ENCODE peak calls at places on chromosomes 16 and 17, in eight cellular contexts. One of them, this sample, is unnamed.

GRCh38 chr17:40922239-40922638 is 15.2 kb downstream of the KRT23 start:
- DNase-seq in HEK293T: no peak
- DNase-seq in left cardiac atrium: peak
- DNase-seq in C1 segment of cervical spinal cord: no peak
- DNase-seq in T-helper 2 cell: no peak
- DNase-seq in hypothalamus: peak
- DNase-seq in activated naive CD4-positive, alpha-beta T cell treated with Interleukin-2 at 50 U/mL for 16 hours: no peak
- DNase-seq in AML-193: peak
- DNase-seq in this sample: peak

GRCh38 chr17:43791589-43791988 is 11.4 kb downstream of the CFAP97D1 start:
- DNase-seq in C1 segment of cervical spinal cord: no peak
- DNase-seq in activated naive CD4-positive, alpha-beta T cell treated with Interleukin-2 at 50 U/mL for 16 hours: no peak
- DNase-seq in hypothalamus: no peak
- DNase-seq in HEK293T: peak
- DNase-seq in AML-193: peak
- DNase-seq in left cardiac atrium: no peak
- DNase-seq in T-helper 2 cell: no peak
- DNase-seq in this sample: peak

GRCh38 chr17:57988301-57989010 is 402 bp upstream of the VEZF1 start:
- DNase-seq in left cardiac atrium: peak
- DNase-seq in C1 segment of cervical spinal cord: no peak
- DNase-seq in AML-193: peak
- DNase-seq in T-helper 2 cell: peak
- DNase-seq in HEK293T: peak
- DNase-seq in hypothalamus: peak
- DNase-seq in activated naive CD4-positive, alpha-beta T cell treated with Interleukin-2 at 50 U/mL for 16 hours: no peak
- DNase-seq in this sample: peak

GRCh38 chr16:3012828-3013420 is at the start of gene CLDN9:
- DNase-seq in C1 segment of cervical spinal cord: no peak
- DNase-seq in HEK293T: no peak
- DNase-seq in left cardiac atrium: no peak
- DNase-seq in hypothalamus: no peak
- DNase-seq in AML-193: no peak
- DNase-seq in T-helper 2 cell: no peak
- DNase-seq in activated naive CD4-positive, alpha-beta T cell treated with Interleukin-2 at 50 U/mL for 16 hours: no peak
- DNase-seq in this sample: no peak

GRCh38 chr16:1069154-1069553 is 3.4 kb upstream of the SSTR5 start:
- DNase-seq in T-helper 2 cell: no peak
- DNase-seq in activated naive CD4-positive, alpha-beta T cell treated with Interleukin-2 at 50 U/mL for 16 hours: no peak
- DNase-seq in AML-193: no peak
- DNase-seq in left cardiac atrium: no peak
- DNase-seq in C1 segment of cervical spinal cord: no peak
- DNase-seq in HEK293T: peak
- DNase-seq in hypothalamus: no peak
- DNase-seq in this sample: no peak

GRCh38 chr16:72285324-72285723 is 113.4 kb upstream of the PMFBP1 start:
- DNase-seq in left cardiac atrium: no peak
- DNase-seq in C1 segment of cervical spinal cord: no peak
- DNase-seq in hypothalamus: no peak
- DNase-seq in activated naive CD4-positive, alpha-beta T cell treated with Interleukin-2 at 50 U/mL for 16 hours: no peak
- DNase-seq in AML-193: no peak
- DNase-seq in HEK293T: no peak
- DNase-seq in T-helper 2 cell: no peak
- DNase-seq in this sample: no peak

GRCh38 chr16:17331071-17331521 is 139.7 kb downstream of the XYLT1 start:
- DNase-seq in AML-193: no peak
- DNase-seq in HEK293T: no peak
- DNase-seq in hypothalamus: no peak
- DNase-seq in C1 segment of cervical spinal cord: no peak
- DNase-seq in left cardiac atrium: peak
- DNase-seq in activated naive CD4-positive, alpha-beta T cell treated with Interleukin-2 at 50 U/mL for 16 hours: no peak
- DNase-seq in T-helper 2 cell: no peak
- DNase-seq in this sample: peak

GRCh38 chr17:57544834-57545463 is 200.2 kb downstream of the CCDC182 start:
- DNase-seq in activated naive CD4-positive, alpha-beta T cell treated with Interleukin-2 at 50 U/mL for 16 hours: no peak
- DNase-seq in left cardiac atrium: no peak
- DNase-seq in T-helper 2 cell: no peak
- DNase-seq in C1 segment of cervical spinal cord: no peak
- DNase-seq in AML-193: no peak
- DNase-seq in HEK293T: no peak
- DNase-seq in hypothalamus: no peak
- DNase-seq in this sample: no peak

GRCh38 chr17:74863420-74864296 is 4.0 kb upstream of the GRIN2C start:
- DNase-seq in C1 segment of cervical spinal cord: no peak
- DNase-seq in T-helper 2 cell: no peak
- DNase-seq in activated naive CD4-positive, alpha-beta T cell treated with Interleukin-2 at 50 U/mL for 16 hours: no peak
- DNase-seq in left cardiac atrium: no peak
- DNase-seq in AML-193: no peak
- DNase-seq in hypothalamus: no peak
- DNase-seq in HEK293T: no peak
- DNase-seq in this sample: no peak

GRCh38 chr17:1865252-1866037 is 35.6 kb downstream of the RPA1 start:
- DNase-seq in C1 segment of cervical spinal cord: no peak
- DNase-seq in T-helper 2 cell: peak
- DNase-seq in left cardiac atrium: no peak
- DNase-seq in HEK293T: peak
- DNase-seq in AML-193: peak
- DNase-seq in activated naive CD4-positive, alpha-beta T cell treated with Interleukin-2 at 50 U/mL for 16 hours: peak
- DNase-seq in hypothalamus: no peak
- DNase-seq in this sample: peak

GRCh38 chr17:83125515-83126274 is 46.3 kb downstream of the METRNL start:
- DNase-seq in activated naive CD4-positive, alpha-beta T cell treated with Interleukin-2 at 50 U/mL for 16 hours: no peak
- DNase-seq in left cardiac atrium: no peak
- DNase-seq in HEK293T: no peak
- DNase-seq in T-helper 2 cell: peak
- DNase-seq in AML-193: no peak
- DNase-seq in C1 segment of cervical spinal cord: no peak
- DNase-seq in hypothalamus: no peak
- DNase-seq in this sample: peak

GRCh38 chr17:46060461-46060860 is 61.4 kb downstream of the STH start:
- DNase-seq in left cardiac atrium: no peak
- DNase-seq in hypothalamus: no peak
- DNase-seq in activated naive CD4-positive, alpha-beta T cell treated with Interleukin-2 at 50 U/mL for 16 hours: no peak
- DNase-seq in T-helper 2 cell: no peak
- DNase-seq in HEK293T: no peak
- DNase-seq in C1 segment of cervical spinal cord: no peak
- DNase-seq in AML-193: no peak
- DNase-seq in this sample: no peak

GRCh38 chr17:33484559-33484958 is 191.5 kb upstream of the ASIC2 start:
- DNase-seq in left cardiac atrium: no peak
- DNase-seq in activated naive CD4-positive, alpha-beta T cell treated with Interleukin-2 at 50 U/mL for 16 hours: no peak
- DNase-seq in HEK293T: no peak
- DNase-seq in hypothalamus: no peak
- DNase-seq in C1 segment of cervical spinal cord: no peak
- DNase-seq in T-helper 2 cell: no peak
- DNase-seq in AML-193: no peak
- DNase-seq in this sample: no peak

GRCh38 chr17:70871180-70871818 is 702.0 kb downstream of the KCNJ2 start:
- DNase-seq in left cardiac atrium: no peak
- DNase-seq in C1 segment of cervical spinal cord: no peak
- DNase-seq in T-helper 2 cell: no peak
- DNase-seq in activated naive CD4-positive, alpha-beta T cell treated with Interleukin-2 at 50 U/mL for 16 hours: no peak
- DNase-seq in AML-193: no peak
- DNase-seq in hypothalamus: no peak
- DNase-seq in HEK293T: no peak
- DNase-seq in this sample: no peak

GRCh38 chr16:27640277-27640600 is 90.3 kb downstream of the KATNIP start:
- DNase-seq in T-helper 2 cell: no peak
- DNase-seq in left cardiac atrium: no peak
- DNase-seq in hypothalamus: no peak
- DNase-seq in C1 segment of cervical spinal cord: no peak
- DNase-seq in HEK293T: no peak
- DNase-seq in AML-193: no peak
- DNase-seq in activated naive CD4-positive, alpha-beta T cell treated with Interleukin-2 at 50 U/mL for 16 hours: no peak
- DNase-seq in this sample: no peak

GRCh38 chr16:57469046-57469445 is 6.6 kb downstream of the POLR2C start:
- DNase-seq in AML-193: no peak
- DNase-seq in C1 segment of cervical spinal cord: no peak
- DNase-seq in left cardiac atrium: no peak
- DNase-seq in HEK293T: no peak
- DNase-seq in activated naive CD4-positive, alpha-beta T cell treated with Interleukin-2 at 50 U/mL for 16 hours: no peak
- DNase-seq in hypothalamus: no peak
- DNase-seq in T-helper 2 cell: no peak
- DNase-seq in this sample: no peak

GRCh38 chr17:74935048-74935447 is 650 bp upstream of the OTOP3 start:
- DNase-seq in activated naive CD4-positive, alpha-beta T cell treated with Interleukin-2 at 50 U/mL for 16 hours: no peak
- DNase-seq in HEK293T: no peak
- DNase-seq in T-helper 2 cell: no peak
- DNase-seq in C1 segment of cervical spinal cord: no peak
- DNase-seq in hypothalamus: no peak
- DNase-seq in left cardiac atrium: no peak
- DNase-seq in AML-193: no peak
- DNase-seq in this sample: no peak

GRCh38 chr16:51710930-51711563 is 560.0 kb upstream of the SALL1 start:
- DNase-seq in T-helper 2 cell: no peak
- DNase-seq in hypothalamus: no peak
- DNase-seq in C1 segment of cervical spinal cord: no peak
- DNase-seq in HEK293T: no peak
- DNase-seq in AML-193: no peak
- DNase-seq in activated naive CD4-positive, alpha-beta T cell treated with Interleukin-2 at 50 U/mL for 16 hours: no peak
- DNase-seq in left cardiac atrium: no peak
- DNase-seq in this sample: no peak

GRCh38 chr16:89187337-89188063 is 12.8 kb downstream of the SLC22A31 start:
- DNase-seq in left cardiac atrium: peak
- DNase-seq in HEK293T: no peak
- DNase-seq in C1 segment of cervical spinal cord: no peak
- DNase-seq in activated naive CD4-positive, alpha-beta T cell treated with Interleukin-2 at 50 U/mL for 16 hours: peak
- DNase-seq in hypothalamus: no peak
- DNase-seq in AML-193: peak
- DNase-seq in T-helper 2 cell: peak
- DNase-seq in this sample: peak

GRCh38 chr17:17719966-17720543 is 38.8 kb downstream of the RAI1 start:
- DNase-seq in T-helper 2 cell: no peak
- DNase-seq in activated naive CD4-positive, alpha-beta T cell treated with Interleukin-2 at 50 U/mL for 16 hours: no peak
- DNase-seq in hypothalamus: no peak
- DNase-seq in AML-193: no peak
- DNase-seq in HEK293T: no peak
- DNase-seq in left cardiac atrium: no peak
- DNase-seq in C1 segment of cervical spinal cord: no peak
- DNase-seq in this sample: no peak

GRCh38 chr17:15350777-15351486 is 9.5 kb upstream of the TEKT3 start:
- DNase-seq in C1 segment of cervical spinal cord: no peak
- DNase-seq in hypothalamus: no peak
- DNase-seq in left cardiac atrium: no peak
- DNase-seq in AML-193: no peak
- DNase-seq in T-helper 2 cell: no peak
- DNase-seq in activated naive CD4-positive, alpha-beta T cell treated with Interleukin-2 at 50 U/mL for 16 hours: no peak
- DNase-seq in HEK293T: no peak
- DNase-seq in this sample: no peak

GRCh38 chr17:78252111-78252634 is 20.7 kb downstream of the TMEM235 start:
- DNase-seq in HEK293T: no peak
- DNase-seq in hypothalamus: no peak
- DNase-seq in activated naive CD4-positive, alpha-beta T cell treated with Interleukin-2 at 50 U/mL for 16 hours: peak
- DNase-seq in C1 segment of cervical spinal cord: no peak
- DNase-seq in left cardiac atrium: peak
- DNase-seq in T-helper 2 cell: peak
- DNase-seq in AML-193: no peak
- DNase-seq in this sample: no peak

GRCh38 chr17:50719924-50720805 is 762 bp downstream of the LUC7L3 start:
- DNase-seq in left cardiac atrium: no peak
- DNase-seq in T-helper 2 cell: no peak
- DNase-seq in hypothalamus: no peak
- DNase-seq in HEK293T: no peak
- DNase-seq in AML-193: no peak
- DNase-seq in activated naive CD4-positive, alpha-beta T cell treated with Interleukin-2 at 50 U/mL for 16 hours: no peak
- DNase-seq in C1 segment of cervical spinal cord: no peak
- DNase-seq in this sample: no peak

GRCh38 chr16:74718140-74718539 is 17.5 kb upstream of the MLKL start:
- DNase-seq in activated naive CD4-positive, alpha-beta T cell treated with Interleukin-2 at 50 U/mL for 16 hours: no peak
- DNase-seq in AML-193: no peak
- DNase-seq in T-helper 2 cell: no peak
- DNase-seq in C1 segment of cervical spinal cord: no peak
- DNase-seq in left cardiac atrium: no peak
- DNase-seq in HEK293T: no peak
- DNase-seq in hypothalamus: no peak
- DNase-seq in this sample: no peak

GRCh38 chr16:3951861-3952332 is 71.4 kb upstream of the CREBBP start:
- DNase-seq in T-helper 2 cell: no peak
- DNase-seq in left cardiac atrium: no peak
- DNase-seq in C1 segment of cervical spinal cord: no peak
- DNase-seq in HEK293T: no peak
- DNase-seq in AML-193: no peak
- DNase-seq in hypothalamus: no peak
- DNase-seq in activated naive CD4-positive, alpha-beta T cell treated with Interleukin-2 at 50 U/mL for 16 hours: no peak
- DNase-seq in this sample: peak

GRCh38 chr16:56470666-56471065 is 19.3 kb downstream of the OGFOD1 start:
- DNase-seq in activated naive CD4-positive, alpha-beta T cell treated with Interleukin-2 at 50 U/mL for 16 hours: no peak
- DNase-seq in T-helper 2 cell: no peak
- DNase-seq in HEK293T: no peak
- DNase-seq in AML-193: no peak
- DNase-seq in hypothalamus: no peak
- DNase-seq in left cardiac atrium: no peak
- DNase-seq in C1 segment of cervical spinal cord: no peak
- DNase-seq in this sample: no peak

GRCh38 chr17:53420035-53420641 is 402.6 kb upstream of the KIF2B start:
- DNase-seq in C1 segment of cervical spinal cord: no peak
- DNase-seq in T-helper 2 cell: no peak
- DNase-seq in hypothalamus: no peak
- DNase-seq in AML-193: no peak
- DNase-seq in HEK293T: no peak
- DNase-seq in left cardiac atrium: no peak
- DNase-seq in activated naive CD4-positive, alpha-beta T cell treated with Interleukin-2 at 50 U/mL for 16 hours: no peak
- DNase-seq in this sample: no peak

GRCh38 chr17:57480438-57481196 is 224.3 kb downstream of the MSI2 start:
- DNase-seq in hypothalamus: no peak
- DNase-seq in left cardiac atrium: no peak
- DNase-seq in AML-193: no peak
- DNase-seq in C1 segment of cervical spinal cord: no peak
- DNase-seq in activated naive CD4-positive, alpha-beta T cell treated with Interleukin-2 at 50 U/mL for 16 hours: no peak
- DNase-seq in HEK293T: no peak
- DNase-seq in T-helper 2 cell: no peak
- DNase-seq in this sample: peak

GRCh38 chr16:50154369-50154947 is 1.4 kb downstream of the TENT4B start:
- DNase-seq in left cardiac atrium: no peak
- DNase-seq in hypothalamus: no peak
- DNase-seq in T-helper 2 cell: no peak
- DNase-seq in C1 segment of cervical spinal cord: no peak
- DNase-seq in activated naive CD4-positive, alpha-beta T cell treated with Interleukin-2 at 50 U/mL for 16 hours: peak
- DNase-seq in AML-193: no peak
- DNase-seq in HEK293T: no peak
- DNase-seq in this sample: peak

GRCh38 chr16:10858203-10858602 is 18.8 kb upstream of the CIITA start:
- DNase-seq in hypothalamus: no peak
- DNase-seq in left cardiac atrium: no peak
- DNase-seq in HEK293T: no peak
- DNase-seq in activated naive CD4-positive, alpha-beta T cell treated with Interleukin-2 at 50 U/mL for 16 hours: no peak
- DNase-seq in AML-193: no peak
- DNase-seq in C1 segment of cervical spinal cord: no peak
- DNase-seq in T-helper 2 cell: no peak
- DNase-seq in this sample: no peak

GRCh38 chr16:84617068-84617630 is 729 bp downstream of the COTL1 start:
- DNase-seq in AML-193: no peak
- DNase-seq in T-helper 2 cell: no peak
- DNase-seq in hypothalamus: no peak
- DNase-seq in C1 segment of cervical spinal cord: no peak
- DNase-seq in activated naive CD4-positive, alpha-beta T cell treated with Interleukin-2 at 50 U/mL for 16 hours: peak
- DNase-seq in left cardiac atrium: peak
- DNase-seq in HEK293T: peak
- DNase-seq in this sample: no peak

GRCh38 chr16:82345318-82345717 is 175.3 kb upstream of the MPHOSPH6 start:
- DNase-seq in hypothalamus: no peak
- DNase-seq in activated naive CD4-positive, alpha-beta T cell treated with Interleukin-2 at 50 U/mL for 16 hours: no peak
- DNase-seq in T-helper 2 cell: no peak
- DNase-seq in AML-193: no peak
- DNase-seq in left cardiac atrium: no peak
- DNase-seq in C1 segment of cervical spinal cord: no peak
- DNase-seq in HEK293T: no peak
- DNase-seq in this sample: no peak

This sample was measured in fibroblast of mammary gland.